ENCODE peak calls at places on chromosome 5, in eight cellular contexts. N is CD4-positive, alpha-beta memory T cell; J is psoas muscle; C is IMR-90; F is MM.1S; V is adipocyte; W is heart right ventricle; D is CD4-positive, CD25-positive, alpha-beta regulatory T cell. Z is an unnamed sample.

GRCh38 chr5:178207183-178207916 is 3.0 kb downstream of the HNRNPAB start:
- DNase-seq in C (peak; percentile 67), N (no peak), W (peak; percentile 39), J (no peak), F (no peak), D (no peak), V (no peak), Z (peak; percentile 40)

GRCh38 chr5:53334431-53334941 is 145.9 kb upstream of the FST start:
- DNase-seq in V (peak; percentile 64), J (no peak), C (peak; percentile 87), F (no peak), D (no peak), N (no peak), W (no peak), Z (no peak)

GRCh38 chr5:71658916-71659661 is 60.0 kb upstream of the CARTPT start:
- DNase-seq in J (no peak), W (no peak), N (no peak), F (no peak), C (no peak), V (peak; percentile 1), D (no peak), Z (no peak)

GRCh38 chr5:23631283-23632045 is 124.1 kb downstream of the PRDM9 start:
- DNase-seq in C (peak; percentile 1), W (peak; percentile 30), J (no peak), N (no peak), V (no peak), F (no peak), D (no peak), Z (no peak)

GRCh38 chr5:77138981-77139380 is 51.9 kb upstream of the ZBED3 start:
- DNase-seq in V (no peak), W (no peak), N (no peak), C (peak; percentile 10), D (no peak), F (no peak), J (no peak), Z (no peak)

GRCh38 chr5:1666812-1667588 is 132.6 kb downstream of the MRPL36 start:
- DNase-seq in W (no peak), V (peak; percentile 4), D (no peak), J (no peak), N (peak; percentile 46), C (no peak), F (peak; percentile 32), Z (peak; percentile 86)

GRCh38 chr5:102801375-102801774 is 46.3 kb downstream of the PAM start:
- DNase-seq in W (no peak), F (no peak), C (no peak), J (no peak), V (no peak), N (peak; percentile 42), D (no peak), Z (no peak)

GRCh38 chr5:61687371-61687770 is 355.3 kb downstream of the ZSWIM6 start:
- DNase-seq in D (no peak), F (no peak), V (peak; percentile 42), J (no peak), N (no peak), W (no peak), C (no peak), Z (no peak)

GRCh38 chr5:9920696-9921095 is 290.5 kb upstream of the TAS2R1 start:
- DNase-seq in W (no peak), V (no peak), N (no peak), F (no peak), J (no peak), C (no peak), D (no peak), Z (no peak)

GRCh38 chr5:89417990-89418820 is 535.2 kb upstream of the MEF2C start:
- DNase-seq in F (no peak), C (no peak), V (no peak), J (no peak), N (no peak), D (no peak), W (no peak), Z (no peak)

GRCh38 chr5:83096660-83097334 is 19.4 kb downstream of the XRCC4 start:
- DNase-seq in C (peak; percentile 18), V (no peak), D (no peak), W (no peak), F (no peak), J (no peak), N (no peak), Z (no peak)

GRCh38 chr5:107485184-107485583 is 185.6 kb downstream of the EFNA5 start:
- DNase-seq in W (no peak), F (no peak), C (no peak), J (no peak), V (no peak), N (no peak), D (no peak), Z (no peak)

GRCh38 chr5:157469687-157470086 is 9.7 kb downstream of the NIPAL4 start:
- DNase-seq in V (no peak), N (no peak), C (no peak), F (no peak), W (no peak), J (no peak), D (no peak), Z (no peak)
- H3K36me3 ChIP-seq in V (no peaks in the 10 kb centered on the region), N (no peaks in the 10 kb centered on the region), C (peaks cover 4% of the 10 kb centered on the region), F (no peaks in the 10 kb centered on the region), W (peaks cover 4% of the 10 kb centered on the region), J (no peaks in the 10 kb centered on the region), D (peaks cover 3% of the 10 kb centered on the region), Z (no peaks in the 10 kb centered on the region)

DNA sequence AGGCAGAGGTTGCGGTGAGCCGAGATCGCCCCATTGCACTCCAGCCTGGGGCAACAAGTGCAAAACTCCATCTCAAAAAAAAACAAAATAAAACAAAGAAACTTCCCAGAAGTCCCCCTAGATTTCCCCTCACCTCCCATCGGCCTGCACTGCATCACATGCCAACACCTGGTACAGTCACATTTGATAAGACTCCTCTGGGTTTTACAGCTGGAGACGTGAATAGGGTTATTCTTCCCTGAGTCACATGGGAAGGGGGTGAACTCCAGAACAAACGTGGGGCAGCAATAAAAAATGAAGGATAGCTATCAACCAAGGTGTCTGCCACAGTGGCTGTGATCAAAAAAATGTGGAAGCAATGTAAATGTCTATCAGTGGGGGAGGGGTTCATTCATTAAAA is 26.0 kb downstream of the SPRY4 start:
- DNase-seq in F (no peak), C (no peak), D (no peak), W (no peak), V (no peak), N (no peak), J (no peak), Z (no peak)
- H3K4me1 ChIP-seq in F (no peaks in the 10 kb centered on the region), C (peaks cover 19% of the 10 kb centered on the region), D (no peaks in the 10 kb centered on the region), W (peaks cover 37% of the 10 kb centered on the region), V (no peaks in the 10 kb centered on the region), N (no peaks in the 10 kb centered on the region), J (no peaks in the 10 kb centered on the region), Z (peaks cover 11% of the 10 kb centered on the region)

DNA sequence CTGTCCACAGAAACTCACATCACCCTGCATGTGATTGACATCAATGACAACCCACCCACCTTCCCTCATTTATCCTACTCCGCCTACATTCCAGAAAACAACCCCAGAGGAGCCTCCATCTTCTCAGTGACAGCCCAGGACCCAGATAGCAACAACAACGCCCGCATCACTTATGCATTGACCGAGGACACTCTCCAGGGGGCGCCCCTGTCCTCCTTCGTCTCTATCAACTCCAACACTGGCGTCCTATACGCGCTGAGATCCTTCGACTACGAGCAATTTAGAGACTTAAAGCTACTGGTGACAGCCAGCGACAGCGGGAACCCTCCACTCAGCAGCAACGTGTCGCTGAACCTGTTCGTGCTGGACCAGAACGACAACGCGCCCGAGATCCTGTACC is 1.7 kb downstream of the PCDHGA3 start:
- DNase-seq in J (no peak), V (no peak), W (no peak), N (no peak), D (no peak), C (no peak), F (no peak), Z (no peak)
- H3K9me3 ChIP-seq in J (peaks cover 8% of the 10 kb centered on the region), V (peaks cover 34% of the 10 kb centered on the region), W (no peaks in the 10 kb centered on the region), N (no peaks in the 10 kb centered on the region), D (peaks cover 19% of the 10 kb centered on the region), C (peaks cover 29% of the 10 kb centered on the region), F (no peaks in the 10 kb centered on the region), Z (no peaks in the 10 kb centered on the region)

GRCh38 chr5:14415516-14416074 is 166.0 kb upstream of the OTULINL start:
- DNase-seq in W (no peak), V (peak; percentile 64), N (no peak), D (no peak), J (no peak), F (no peak), C (no peak), Z (no peak)

GRCh38 chr5:14414615-14415515 is 166.7 kb upstream of the OTULINL start:
- DNase-seq in N (peak; percentile 17), F (no peak), V (no peak), W (no peak), J (no peak), C (no peak), D (peak; percentile 11), Z (no peak)

GRCh38 chr5:14417232-14417730 is 164.3 kb upstream of the OTULINL start:
- DNase-seq in J (no peak), C (peak; percentile 71), N (no peak), V (peak; percentile 78), F (no peak), W (no peak), D (no peak), Z (no peak)

GRCh38 chr5:14417792-14418765 is 163.5 kb upstream of the OTULINL start:
- DNase-seq in C (peak; percentile 55), F (no peak), W (no peak), J (no peak), D (no peak), N (no peak), V (peak; percentile 51), Z (no peak)

GRCh38 chr5:14416709-14417108 is 164.9 kb upstream of the OTULINL start:
- DNase-seq in F (no peak), W (no peak), V (peak; percentile 60), C (no peak), N (no peak), D (no peak), J (no peak), Z (no peak)
- H3K36me3 ChIP-seq in F (no peaks in the 10 kb centered on the region), W (peaks cover 82% of the 10 kb centered on the region), V (peaks cover 63% of the 10 kb centered on the region), C (peaks cover 74% of the 10 kb centered on the region), N (no peaks in the 10 kb centered on the region), D (peaks cover under 1% of the 10 kb centered on the region), J (peaks cover 81% of the 10 kb centered on the region), Z (peaks cover 4% of the 10 kb centered on the region)

GRCh38 chr5:150587016-150587415 is 53.4 kb upstream of the SYNPO start:
- DNase-seq in J (no peak), D (no peak), W (no peak), C (no peak), F (no peak), V (no peak), N (no peak), Z (no peak)
- H3K4me1 ChIP-seq in J (peaks cover 36% of the 10 kb centered on the region), D (no peaks in the 10 kb centered on the region), W (peaks cover 34% of the 10 kb centered on the region), C (peaks cover 20% of the 10 kb centered on the region), F (no peaks in the 10 kb centered on the region), V (peaks cover 31% of the 10 kb centered on the region), N (no peaks in the 10 kb centered on the region), Z (no peaks in the 10 kb centered on the region)

Z was measured in HAP-1.